ENCODE peak calls at places on chromosomes 7 and 10, in nine cellular contexts. One of them, this sample, is unnamed.

GRCh38 chr7:35351466-35351865 is 97.6 kb upstream of the TBX20 start:
- DNase-seq in heart right ventricle: no peak
- DNase-seq in AG09309: no peak
- DNase-seq in fibroblast of mammary gland: no peak
- DNase-seq in OCI-LY7: no peak
- DNase-seq in choroid plexus epithelial cell: no peak
- DNase-seq in IMR-90: no peak
- DNase-seq in GM23338: no peak
- DNase-seq in CD8-positive, alpha-beta memory T cell: no peak
- DNase-seq in this sample: no peak

GRCh38 chr7:4015371-4015770 is 666.7 kb upstream of the FOXK1 start:
- DNase-seq in choroid plexus epithelial cell: no peak
- DNase-seq in CD8-positive, alpha-beta memory T cell: no peak
- DNase-seq in AG09309: no peak
- DNase-seq in fibroblast of mammary gland: no peak
- DNase-seq in OCI-LY7: no peak
- DNase-seq in IMR-90: no peak
- DNase-seq in heart right ventricle: no peak
- DNase-seq in GM23338: no peak
- DNase-seq in this sample: no peak

GRCh38 chr10:126972622-126973414 is 67.6 kb downstream of the DOCK1 start:
- DNase-seq in heart right ventricle: no peak
- DNase-seq in IMR-90: peak; percentile 97
- DNase-seq in fibroblast of mammary gland: peak; percentile 83
- DNase-seq in AG09309: peak; percentile 83
- DNase-seq in GM23338: no peak
- DNase-seq in OCI-LY7: no peak
- DNase-seq in CD8-positive, alpha-beta memory T cell: no peak
- DNase-seq in choroid plexus epithelial cell: peak; percentile 96
- DNase-seq in this sample: peak; percentile 66

GRCh38 chr7:132755538-132756481 is 179.5 kb upstream of the PLXNA4 start:
- DNase-seq in choroid plexus epithelial cell: no peak
- DNase-seq in heart right ventricle: no peak
- DNase-seq in fibroblast of mammary gland: no peak
- DNase-seq in GM23338: no peak
- DNase-seq in AG09309: no peak
- DNase-seq in OCI-LY7: no peak
- DNase-seq in IMR-90: no peak
- DNase-seq in CD8-positive, alpha-beta memory T cell: no peak
- DNase-seq in this sample: no peak

GRCh38 chr7:88280801-88281200 is 25.9 kb downstream of the STEAP4 start:
- DNase-seq in heart right ventricle: no peak
- DNase-seq in choroid plexus epithelial cell: no peak
- DNase-seq in GM23338: no peak
- DNase-seq in CD8-positive, alpha-beta memory T cell: no peak
- DNase-seq in fibroblast of mammary gland: peak; percentile 53
- DNase-seq in AG09309: no peak
- DNase-seq in OCI-LY7: no peak
- DNase-seq in IMR-90: no peak
- DNase-seq in this sample: no peak

GRCh38 chr10:5517546-5517945 is 7.2 kb upstream of the CALML3 start:
- DNase-seq in AG09309: no peak
- DNase-seq in heart right ventricle: no peak
- DNase-seq in CD8-positive, alpha-beta memory T cell: no peak
- DNase-seq in OCI-LY7: no peak
- DNase-seq in GM23338: no peak
- DNase-seq in fibroblast of mammary gland: no peak
- DNase-seq in choroid plexus epithelial cell: no peak
- DNase-seq in IMR-90: no peak
- DNase-seq in this sample: no peak

GRCh38 chr10:125797424-125797823 is 21.8 kb upstream of the MMP21 start:
- DNase-seq in heart right ventricle: no peak
- DNase-seq in CD8-positive, alpha-beta memory T cell: no peak
- DNase-seq in choroid plexus epithelial cell: no peak
- DNase-seq in OCI-LY7: peak; percentile 13
- DNase-seq in AG09309: no peak
- DNase-seq in GM23338: no peak
- DNase-seq in IMR-90: no peak
- DNase-seq in fibroblast of mammary gland: no peak
- DNase-seq in this sample: no peak

GRCh38 chr7:77338883-77339629 is 77.1 kb downstream of the GSAP start:
- DNase-seq in AG09309: no peak
- DNase-seq in choroid plexus epithelial cell: peak; percentile 63
- DNase-seq in IMR-90: peak; percentile 45
- DNase-seq in OCI-LY7: no peak
- DNase-seq in GM23338: no peak
- DNase-seq in CD8-positive, alpha-beta memory T cell: no peak
- DNase-seq in heart right ventricle: no peak
- DNase-seq in fibroblast of mammary gland: peak; percentile 81
- DNase-seq in this sample: no peak

GRCh38 chr7:27182861-27183681 is 2.0 kb downstream of the HOXA11 start:
- DNase-seq in fibroblast of mammary gland: no peak
- DNase-seq in AG09309: no peak
- DNase-seq in heart right ventricle: no peak
- DNase-seq in CD8-positive, alpha-beta memory T cell: no peak
- DNase-seq in IMR-90: no peak
- DNase-seq in OCI-LY7: no peak
- DNase-seq in choroid plexus epithelial cell: no peak
- DNase-seq in GM23338: peak; percentile 75
- DNase-seq in this sample: no peak

GRCh38 chr7:91434821-91435220 is 170.6 kb downstream of the FZD1 start:
- DNase-seq in AG09309: peak; percentile 43
- DNase-seq in GM23338: no peak
- DNase-seq in fibroblast of mammary gland: peak; percentile 81
- DNase-seq in IMR-90: no peak
- DNase-seq in CD8-positive, alpha-beta memory T cell: no peak
- DNase-seq in OCI-LY7: no peak
- DNase-seq in heart right ventricle: no peak
- DNase-seq in choroid plexus epithelial cell: peak; percentile 18
- DNase-seq in this sample: peak; percentile 88

GRCh38 chr7:110573862-110574528 is 516.9 kb upstream of the LRRN3 start:
- DNase-seq in AG09309: no peak
- DNase-seq in choroid plexus epithelial cell: peak; percentile 77
- DNase-seq in fibroblast of mammary gland: peak; percentile 77
- DNase-seq in heart right ventricle: no peak
- DNase-seq in CD8-positive, alpha-beta memory T cell: no peak
- DNase-seq in IMR-90: peak; percentile 99
- DNase-seq in GM23338: no peak
- DNase-seq in OCI-LY7: no peak
- DNase-seq in this sample: peak; percentile 43

GRCh38 chr7:103964269-103964668 is 25.2 kb downstream of the RELN start:
- DNase-seq in fibroblast of mammary gland: no peak
- DNase-seq in IMR-90: no peak
- DNase-seq in heart right ventricle: no peak
- DNase-seq in GM23338: no peak
- DNase-seq in choroid plexus epithelial cell: no peak
- DNase-seq in AG09309: no peak
- DNase-seq in CD8-positive, alpha-beta memory T cell: no peak
- DNase-seq in OCI-LY7: no peak
- DNase-seq in this sample: no peak

GRCh38 chr10:21993360-21994001 is 10.0 kb downstream of the DNAJC1 start:
- DNase-seq in OCI-LY7: peak; percentile 33
- DNase-seq in CD8-positive, alpha-beta memory T cell: peak; percentile 44
- DNase-seq in fibroblast of mammary gland: peak; percentile 53
- DNase-seq in choroid plexus epithelial cell: peak; percentile 53
- DNase-seq in IMR-90: peak; percentile 29
- DNase-seq in AG09309: no peak
- DNase-seq in GM23338: peak; percentile 24
- DNase-seq in heart right ventricle: no peak
- DNase-seq in this sample: no peak

GRCh38 chr10:92342801-92343200 is 51.8 kb downstream of the MARCHF5 start:
- DNase-seq in choroid plexus epithelial cell: peak; percentile 13
- DNase-seq in IMR-90: peak; percentile 61
- DNase-seq in GM23338: no peak
- DNase-seq in OCI-LY7: no peak
- DNase-seq in AG09309: peak; percentile 17
- DNase-seq in CD8-positive, alpha-beta memory T cell: no peak
- DNase-seq in fibroblast of mammary gland: peak; percentile 7
- DNase-seq in heart right ventricle: no peak
- DNase-seq in this sample: no peak

GRCh38 chr10:60123172-60123571 is 216.8 kb upstream of the CCDC6 start:
- DNase-seq in CD8-positive, alpha-beta memory T cell: no peak
- DNase-seq in GM23338: no peak
- DNase-seq in fibroblast of mammary gland: peak; percentile 97
- DNase-seq in AG09309: peak; percentile 46
- DNase-seq in OCI-LY7: no peak
- DNase-seq in IMR-90: peak; percentile 76
- DNase-seq in heart right ventricle: no peak
- DNase-seq in choroid plexus epithelial cell: peak; percentile 52
- DNase-seq in this sample: peak; percentile 48

GRCh38 chr7:149772821-149773425 is 465 bp downstream of the ZNF467 start:
- DNase-seq in CD8-positive, alpha-beta memory T cell: peak; percentile 20
- DNase-seq in fibroblast of mammary gland: no peak
- DNase-seq in heart right ventricle: no peak
- DNase-seq in IMR-90: no peak
- DNase-seq in OCI-LY7: peak; percentile 22
- DNase-seq in choroid plexus epithelial cell: no peak
- DNase-seq in GM23338: peak; percentile 48
- DNase-seq in AG09309: no peak
- DNase-seq in this sample: no peak

GRCh38 chr10:102523250-102524029 is 19.7 kb downstream of the SUFU start:
- DNase-seq in CD8-positive, alpha-beta memory T cell: no peak
- DNase-seq in choroid plexus epithelial cell: peak; percentile 88
- DNase-seq in IMR-90: peak; percentile 83
- DNase-seq in AG09309: no peak
- DNase-seq in GM23338: no peak
- DNase-seq in heart right ventricle: peak; percentile 44
- DNase-seq in fibroblast of mammary gland: peak; percentile 90
- DNase-seq in OCI-LY7: no peak
- DNase-seq in this sample: peak; percentile 85

GRCh38 chr10:1609038-1609411 is 128.3 kb downstream of the ADARB2 start:
- DNase-seq in fibroblast of mammary gland: no peak
- DNase-seq in GM23338: no peak
- DNase-seq in AG09309: no peak
- DNase-seq in CD8-positive, alpha-beta memory T cell: no peak
- DNase-seq in IMR-90: no peak
- DNase-seq in heart right ventricle: no peak
- DNase-seq in OCI-LY7: no peak
- DNase-seq in choroid plexus epithelial cell: no peak
- DNase-seq in this sample: no peak
- H3K4me3 ChIP-seq in fibroblast of mammary gland: no peak overlapping the region
- H3K4me3 ChIP-seq in GM23338: peak overlapping the region; percentile 44
- H3K4me3 ChIP-seq in AG09309: no peak overlapping the region
- H3K4me3 ChIP-seq in CD8-positive, alpha-beta memory T cell: no peak overlapping the region
- H3K4me3 ChIP-seq in IMR-90: no peak overlapping the region
- H3K4me3 ChIP-seq in heart right ventricle: no peak overlapping the region
- H3K4me3 ChIP-seq in OCI-LY7: no peak overlapping the region
- H3K4me3 ChIP-seq in choroid plexus epithelial cell: no peak overlapping the region
- H3K4me3 ChIP-seq in this sample: no peak overlapping the region

GRCh38 chr7:29987821-29988317 is 1.7 kb downstream of the SCRN1 start:
- DNase-seq in GM23338: peak; percentile 61
- DNase-seq in choroid plexus epithelial cell: peak; percentile 90
- DNase-seq in fibroblast of mammary gland: peak; percentile 91
- DNase-seq in CD8-positive, alpha-beta memory T cell: no peak
- DNase-seq in heart right ventricle: no peak
- DNase-seq in AG09309: peak; percentile 42
- DNase-seq in OCI-LY7: peak; percentile 27
- DNase-seq in IMR-90: peak; percentile 88
- DNase-seq in this sample: peak; percentile 58
- H3K4me3 ChIP-seq in GM23338: peak overlapping the region; percentile 94
- H3K4me3 ChIP-seq in choroid plexus epithelial cell: peak overlapping the region; percentile 90
- H3K4me3 ChIP-seq in fibroblast of mammary gland: peak overlapping the region; percentile 70
- H3K4me3 ChIP-seq in CD8-positive, alpha-beta memory T cell: no peak overlapping the region
- H3K4me3 ChIP-seq in heart right ventricle: peak overlapping the region; percentile 76
- H3K4me3 ChIP-seq in AG09309: no peak overlapping the region
- H3K4me3 ChIP-seq in OCI-LY7: peak overlapping the region; percentile 100
- H3K4me3 ChIP-seq in IMR-90: peak overlapping the region; percentile 99
- H3K4me3 ChIP-seq in this sample: peak overlapping the region; percentile 95

GRCh38 chr10:67878133-67878532 is 6.3 kb upstream of the SIRT1 start:
- DNase-seq in AG09309: no peak
- DNase-seq in CD8-positive, alpha-beta memory T cell: no peak
- DNase-seq in GM23338: no peak
- DNase-seq in fibroblast of mammary gland: no peak
- DNase-seq in OCI-LY7: no peak
- DNase-seq in heart right ventricle: no peak
- DNase-seq in choroid plexus epithelial cell: no peak
- DNase-seq in IMR-90: no peak
- DNase-seq in this sample: no peak
- H3K4me3 ChIP-seq in AG09309: no peak overlapping the region
- H3K4me3 ChIP-seq in CD8-positive, alpha-beta memory T cell: no peak overlapping the region
- H3K4me3 ChIP-seq in GM23338: no peak overlapping the region
- H3K4me3 ChIP-seq in fibroblast of mammary gland: no peak overlapping the region
- H3K4me3 ChIP-seq in OCI-LY7: no peak overlapping the region
- H3K4me3 ChIP-seq in heart right ventricle: no peak overlapping the region
- H3K4me3 ChIP-seq in choroid plexus epithelial cell: no peak overlapping the region
- H3K4me3 ChIP-seq in IMR-90: no peak overlapping the region
- H3K4me3 ChIP-seq in this sample: no peak overlapping the region

GRCh38 chr10:131978851-131979250 is 2.9 kb downstream of the BNIP3 start:
- DNase-seq in AG09309: no peak
- DNase-seq in CD8-positive, alpha-beta memory T cell: no peak
- DNase-seq in fibroblast of mammary gland: no peak
- DNase-seq in GM23338: peak; percentile 48
- DNase-seq in IMR-90: no peak
- DNase-seq in OCI-LY7: no peak
- DNase-seq in choroid plexus epithelial cell: no peak
- DNase-seq in heart right ventricle: no peak
- DNase-seq in this sample: no peak

GRCh38 chr10:131980321-131980720 is 1.4 kb downstream of the BNIP3 start:
- DNase-seq in GM23338: no peak
- DNase-seq in IMR-90: no peak
- DNase-seq in fibroblast of mammary gland: no peak
- DNase-seq in heart right ventricle: no peak
- DNase-seq in OCI-LY7: no peak
- DNase-seq in choroid plexus epithelial cell: no peak
- DNase-seq in CD8-positive, alpha-beta memory T cell: no peak
- DNase-seq in AG09309: no peak
- DNase-seq in this sample: no peak

GRCh38 chr10:131979336-131979735 is 2.4 kb downstream of the BNIP3 start:
- DNase-seq in AG09309: no peak
- DNase-seq in OCI-LY7: no peak
- DNase-seq in CD8-positive, alpha-beta memory T cell: no peak
- DNase-seq in GM23338: no peak
- DNase-seq in heart right ventricle: no peak
- DNase-seq in choroid plexus epithelial cell: no peak
- DNase-seq in fibroblast of mammary gland: no peak
- DNase-seq in IMR-90: no peak
- DNase-seq in this sample: no peak

GRCh38 chr10:131980757-131981428 is 830 bp downstream of the BNIP3 start:
- DNase-seq in fibroblast of mammary gland: peak; percentile 17
- DNase-seq in heart right ventricle: peak; percentile 33
- DNase-seq in AG09309: no peak
- DNase-seq in IMR-90: no peak
- DNase-seq in OCI-LY7: no peak
- DNase-seq in GM23338: peak; percentile 84
- DNase-seq in CD8-positive, alpha-beta memory T cell: no peak
- DNase-seq in choroid plexus epithelial cell: peak; percentile 39
- DNase-seq in this sample: no peak

DNA sequence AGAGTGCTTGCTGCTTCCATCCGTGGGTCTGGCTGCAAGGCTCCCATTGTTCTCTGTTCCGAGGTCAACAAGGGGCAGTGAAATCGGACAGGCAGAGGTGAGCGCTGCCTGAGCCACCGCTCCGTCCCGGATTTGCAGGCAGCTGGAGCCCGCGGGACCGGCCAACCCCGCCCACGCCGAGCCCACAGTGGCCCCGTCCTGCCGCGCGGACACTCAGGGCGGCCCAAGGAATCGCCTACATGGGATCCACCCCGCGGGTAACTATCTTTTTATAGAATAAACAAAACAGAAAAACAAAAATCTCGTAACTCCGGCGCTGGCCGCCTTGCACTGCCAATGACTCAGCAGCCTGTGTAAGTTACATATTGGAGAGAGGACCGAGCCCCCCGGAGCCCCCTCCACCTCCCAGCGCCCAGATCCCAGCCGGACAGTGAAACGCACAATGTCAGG is 1.9 kb downstream of the BNIP3 start:
- DNase-seq in OCI-LY7: no peak
- DNase-seq in IMR-90: peak; percentile 40
- DNase-seq in heart right ventricle: peak; percentile 66
- DNase-seq in CD8-positive, alpha-beta memory T cell: no peak
- DNase-seq in choroid plexus epithelial cell: peak; percentile 31
- DNase-seq in AG09309: no peak
- DNase-seq in GM23338: no peak
- DNase-seq in fibroblast of mammary gland: peak; percentile 34
- DNase-seq in this sample: no peak
- H3K4me3 ChIP-seq in OCI-LY7: peak overlapping the region; percentile 83
- H3K4me3 ChIP-seq in IMR-90: peak overlapping the region; percentile 92
- H3K4me3 ChIP-seq in heart right ventricle: peak overlapping the region; percentile 93
- H3K4me3 ChIP-seq in CD8-positive, alpha-beta memory T cell: no peak overlapping the region
- H3K4me3 ChIP-seq in choroid plexus epithelial cell: peak overlapping the region; percentile 82
- H3K4me3 ChIP-seq in AG09309: peak overlapping the region; percentile 48
- H3K4me3 ChIP-seq in GM23338: peak overlapping the region; percentile 49
- H3K4me3 ChIP-seq in fibroblast of mammary gland: peak overlapping the region; percentile 82
- H3K4me3 ChIP-seq in this sample: peak overlapping the region; percentile 97

This sample was measured in skeletal muscle cell.